ENCODE peak calls at places on chromosomes 12 and 14, in nine cellular contexts. D is stimulated activated CD8-positive, alpha-beta memory T cell treated with anti-CD3 and anti-CD28 coated beads, Interleukin-4, amount 100 ng/mL, for 1 hour; U is NCI-H774; X is activated CD4-positive, CD25-positive, alpha-beta regulatory T cell; L is activated T-helper 2 cell treated with anti-CD3 and anti-CD28 coated beads, Interferon-gamma antibody, Interleukin-2, Interleukin-4, amounts not matched to agents 10 μg/mL and 5 μg/mL and 100 μg/mL, durations not matched to agents 14 hours and 24 hours and 36 hours; V is globus pallidus; I is kidney tubule cell; P is left cardiac atrium; T is germinal center. N is an unnamed sample.

GRCh38 chr12:19388131-19388549 is 51.2 kb upstream of the AEBP2 start:
- DNase-seq in D (no peak), U (no peak), X (no peak), L (no peak), V (no peak), I (no peak), P (no peak), T (no peak), N (no peak)

GRCh38 chr14:86450075-86450474 is 920.1 kb downstream of the FLRT2 start:
- DNase-seq in D (no peak), U (no peak), X (no peak), L (no peak), V (no peak), I (no peak), P (no peak), T (no peak), N (no peak)

GRCh38 chr12:53063708-53064612 is 14.1 kb downstream of the TNS2 start:
- DNase-seq in D (no peak), U (no peak), X (no peak), L (no peak), V (no peak), I (no peak), P (peak), T (no peak), N (no peak)

GRCh38 chr12:62621239-62621638 is 154.6 kb downstream of the MON2 start:
- DNase-seq in D (no peak), U (peak), X (no peak), L (no peak), V (no peak), I (no peak), P (no peak), T (no peak), N (no peak)

GRCh38 chr12:93151079-93151759 is 222.1 kb upstream of the EEA1 start:
- DNase-seq in D (no peak), U (peak), X (no peak), L (no peak), V (no peak), I (no peak), P (no peak), T (no peak), N (no peak)

GRCh38 chr14:92943855-92944570 is 21.1 kb downstream of the CHGA start:
- DNase-seq in D (no peak), U (no peak), X (no peak), L (no peak), V (no peak), I (no peak), P (no peak), T (no peak), N (no peak)

GRCh38 chr14:60355768-60356167 is 106.7 kb downstream of the PPM1A start:
- DNase-seq in D (no peak), U (no peak), X (no peak), L (no peak), V (no peak), I (no peak), P (no peak), T (no peak), N (no peak)

GRCh38 chr12:116076399-116076798 is 201.1 kb downstream of the MED13L start:
- DNase-seq in D (no peak), U (no peak), X (no peak), L (no peak), V (no peak), I (no peak), P (no peak), T (no peak), N (no peak)

GRCh38 chr12:6180300-6181051 is 19.7 kb upstream of the CD9 start:
- DNase-seq in D (no peak), U (no peak), X (no peak), L (no peak), V (no peak), I (peak), P (peak), T (no peak), N (no peak)